ENCODE peak calls at places on chromosome 2, in six cellular contexts. K is uterus, O is right lobe of liver, R is HFF-Myc, C is brain microvascular endothelial cell, V is lower leg skin. H is an unnamed sample.

GRCh38 chr2:224395646-224396390 is 6.1 kb downstream of the FAM124B start:
- DNase-seq in R (no peak), K (no peak), V (no peak), O (no peak), C (no peak), H (no peak)

GRCh38 chr2:24021122-24021998 is 11.5 kb downstream of the MFSD2B start:
- DNase-seq in C (no peak), O (no peak), K (no peak), R (no peak), V (peak), H (no peak)

GRCh38 chr2:9032555-9032954 is 29.1 kb upstream of the MBOAT2 start:
- DNase-seq in O (no peak), V (no peak), K (no peak), R (no peak), C (no peak), H (no peak)

GRCh38 chr2:12087671-12088380 is 341.4 kb downstream of the LPIN1 start:
- DNase-seq in C (no peak), O (no peak), V (no peak), K (no peak), R (no peak), H (no peak)

GRCh38 chr2:144519597-144519933 is 354 bp downstream of the ZEB2 start:
- DNase-seq in K (no peak), O (no peak), C (no peak), V (no peak), R (no peak), H (no peak)

GRCh38 chr2:25582079-25582830 is 91.1 kb downstream of the DTNB start:
- DNase-seq in C (no peak), O (no peak), R (no peak), V (no peak), K (no peak), H (no peak)

GRCh38 chr2:79585701-79586428 is 73.0 kb downstream of the CTNNA2 start:
- DNase-seq in C (no peak), R (no peak), V (no peak), K (no peak), O (no peak), H (no peak)

GRCh38 chr2:12317853-12318426 is 398.8 kb upstream of the TRIB2 start:
- DNase-seq in K (peak), C (peak), O (no peak), R (peak), V (no peak), H (no peak)

GRCh38 chr2:168670478-168670877 is 132.0 kb upstream of the NOSTRIN start:
- DNase-seq in O (no peak), C (no peak), K (no peak), V (no peak), R (no peak), H (no peak)

GRCh38 chr2:25251032-25251460 is 82.7 kb upstream of the POMC start:
- DNase-seq in R (no peak), C (peak), V (no peak), K (no peak), O (no peak), H (no peak)

GRCh38 chr2:101558740-101559508 is 84.0 kb upstream of the RFX8 start:
- DNase-seq in K (no peak), C (peak), R (no peak), V (no peak), O (no peak), H (no peak)

GRCh38 chr2:112834379-112835014 is 2.1 kb downstream of the IL1B start:
- DNase-seq in R (no peak), O (peak), V (peak), K (no peak), C (no peak), H (no peak)

GRCh38 chr2:112831380-112831930 is 5.1 kb downstream of the IL1B start:
- DNase-seq in K (no peak), O (no peak), C (no peak), R (no peak), V (peak), H (no peak)

GRCh38 chr2:112831956-112832567 is 4.5 kb downstream of the IL1B start:
- DNase-seq in R (no peak), O (no peak), K (no peak), C (no peak), V (peak), H (no peak)

GRCh38 chr2:112835553-112836535 is 735 bp downstream of the IL1B start:
- DNase-seq in K (no peak), R (no peak), V (peak), C (no peak), O (no peak), H (no peak)

GRCh38 chr2:112833532-112833931 is 3.0 kb downstream of the IL1B start:
- DNase-seq in C (no peak), O (no peak), R (no peak), V (peak), K (no peak), H (no peak)
- H3K4me3 ChIP-seq in C (no peak), O (no peak), R (no peak), V (no peak), K (no peak), H (no peak)

DNA sequence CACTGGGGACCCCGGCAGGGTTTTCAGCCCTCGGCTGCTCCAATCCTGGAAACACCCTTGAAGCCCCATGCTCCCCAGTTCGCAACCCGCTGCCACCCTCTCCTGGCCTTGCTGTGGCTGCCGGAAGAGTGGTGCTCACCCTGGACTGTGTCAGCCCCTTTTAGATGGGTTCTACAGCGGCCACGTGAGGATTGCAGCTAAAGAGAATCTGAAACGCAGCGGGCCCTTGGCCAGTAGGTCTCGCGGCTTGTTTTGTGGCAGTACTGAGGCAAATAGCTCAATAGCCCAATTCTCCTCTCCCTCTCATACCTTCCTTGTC is 80.0 kb downstream of the EPAS1 start:
- DNase-seq in V (no peak), R (no peak), O (no peak), C (no peak), K (peak), H (no peak)
- TF ChIP-seq CTCF in V (no peak), R (peak), O (no peak), C (no peak), K (peak), H (peak)

GRCh38 chr2:68790600-68790999 is 56.0 kb downstream of the ARHGAP25 start:
- DNase-seq in O (no peak), V (no peak), C (no peak), R (no peak), K (no peak), H (no peak)

GRCh38 chr2:68796306-68796905 is 61.8 kb downstream of the ARHGAP25 start:
- DNase-seq in C (no peak), V (no peak), O (no peak), R (no peak), K (no peak), H (no peak)

GRCh38 chr2:68789603-68790002 is 55.0 kb downstream of the ARHGAP25 start:
- DNase-seq in R (no peak), K (no peak), V (no peak), C (no peak), O (no peak), H (no peak)

GRCh38 chr2:68791914-68792313 is 57.3 kb downstream of the ARHGAP25 start:
- DNase-seq in C (no peak), O (no peak), V (no peak), R (no peak), K (no peak), H (no peak)
- H3K4me3 ChIP-seq in C (no peak), O (no peak), V (no peak), R (no peak), K (no peak), H (no peak)

GRCh38 chr2:72605836-72606442 is 219.9 kb downstream of the EXOC6B start:
- DNase-seq in K (no peak), O (no peak), V (no peak), R (no peak), C (peak), H (no peak)
- TF ChIP-seq CTCF in K (no peak), O (peak), V (no peak), R (peak), C (peak), H (peak)

GRCh38 chr2:7014201-7014640 is 97.0 kb downstream of the RNF144A start:
- DNase-seq in K (no peak), O (no peak), R (no peak), C (peak), V (no peak), H (peak)

GRCh38 chr2:7016120-7016519 is 98.9 kb downstream of the RNF144A start:
- DNase-seq in C (no peak), K (no peak), O (no peak), R (no peak), V (no peak), H (no peak)

GRCh38 chr2:7016884-7017283 is 99.7 kb downstream of the RNF144A start:
- DNase-seq in C (no peak), K (no peak), O (no peak), R (no peak), V (no peak), H (no peak)

GRCh38 chr2:7013761-7014160 is 96.5 kb downstream of the RNF144A start:
- DNase-seq in K (no peak), C (no peak), V (no peak), O (no peak), R (no peak), H (no peak)

GRCh38 chr2:7015007-7015950 is 98.1 kb downstream of the RNF144A start:
- DNase-seq in O (no peak), V (no peak), C (no peak), R (no peak), K (no peak), H (no peak)
- H3K4me3 ChIP-seq in O (no peak), V (no peak), C (no peak), R (no peak), K (no peak), H (no peak)

DNA sequence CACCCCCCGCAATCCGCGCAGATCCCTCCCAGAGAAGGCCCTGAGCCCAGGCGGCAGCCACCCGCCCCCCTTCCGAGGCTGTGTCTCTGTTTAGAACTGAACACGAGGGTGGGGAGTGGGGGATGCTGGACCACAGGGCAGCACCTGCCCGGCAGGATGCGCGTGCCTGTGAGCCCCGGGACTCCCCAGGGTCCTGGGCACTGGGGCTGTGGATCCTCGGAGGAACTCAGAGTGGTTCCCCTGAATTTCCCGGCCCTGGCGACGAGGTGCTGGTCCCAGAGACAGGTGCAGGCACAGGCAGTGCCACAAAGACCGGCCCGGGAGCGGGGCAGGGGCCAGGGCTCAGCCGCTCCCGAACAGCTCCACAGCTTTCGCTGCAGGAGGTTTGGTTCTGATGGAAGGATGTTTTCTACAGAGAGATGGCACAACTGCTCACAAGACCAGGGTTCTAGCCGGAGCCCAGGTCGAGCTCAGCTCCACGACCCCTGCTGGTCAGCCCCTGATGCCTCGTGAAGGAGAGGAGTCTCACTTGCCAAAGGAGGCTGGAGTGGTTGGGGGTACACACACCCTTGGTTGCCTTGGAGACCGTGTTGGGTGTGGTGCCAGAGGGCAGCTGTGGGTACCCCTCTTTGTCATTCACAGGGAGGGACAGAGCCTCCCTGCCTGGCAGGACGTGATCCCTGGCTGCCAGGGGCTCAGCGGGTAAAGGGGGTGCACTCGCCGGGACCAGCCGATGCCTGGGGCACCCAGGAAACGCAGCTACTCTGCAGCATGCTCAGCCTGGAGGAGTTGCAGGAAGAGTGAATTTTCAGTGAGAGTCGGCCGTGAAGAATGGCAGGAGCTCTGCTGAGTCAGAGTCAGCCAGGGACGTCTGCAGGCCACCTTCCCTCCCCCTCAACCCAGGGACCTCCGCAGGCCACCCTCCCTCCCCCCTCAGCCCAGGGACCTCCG is 4.4 kb upstream of the NEU4 start:
- DNase-seq in V (peak), K (no peak), R (no peak), C (peak), O (peak), H (peak)
- TF ChIP-seq CTCF in V (no peak), K (no peak), R (no peak), C (peak), O (no peak), H (peak)